ENCODE peak calls at places on chromosome 1, in seven cellular contexts. One of them, this sample, is unnamed.
A peak's percentile ranks its signal among the peaks of the same experiment; 100 is the strongest.

GRCh38 chr1:228275435-228276342 is 67.8 kb downstream of the OBSCN start:
- DNase-seq in sigmoid colon: peak; percentile 96
- DNase-seq in fibroblast of pulmonary artery: peak; percentile 84
- DNase-seq in left ventricle myocardium inferior: peak; percentile 88
- DNase-seq in astrocyte of the cerebellum: peak; percentile 29
- DNase-seq in body of pancreas: peak; percentile 85
- DNase-seq in A549: no peak
- DNase-seq in this sample: peak; percentile 85

GRCh38 chr1:6235302-6235680 is 473 bp downstream of the ICMT start:
- DNase-seq in left ventricle myocardium inferior: no peak
- DNase-seq in A549: no peak
- DNase-seq in fibroblast of pulmonary artery: no peak
- DNase-seq in sigmoid colon: no peak
- DNase-seq in astrocyte of the cerebellum: no peak
- DNase-seq in body of pancreas: peak; percentile 29
- DNase-seq in this sample: no peak

GRCh38 chr1:160046494-160047115 is 14.8 kb upstream of the PIGM start:
- DNase-seq in A549: peak; percentile 26
- DNase-seq in fibroblast of pulmonary artery: peak; percentile 55
- DNase-seq in sigmoid colon: peak; percentile 90
- DNase-seq in left ventricle myocardium inferior: peak; percentile 40
- DNase-seq in body of pancreas: peak; percentile 79
- DNase-seq in astrocyte of the cerebellum: no peak
- DNase-seq in this sample: peak; percentile 47

GRCh38 chr1:32180186-32181060 is 948 bp downstream of the TXLNA start:
- DNase-seq in sigmoid colon: peak; percentile 84
- DNase-seq in A549: peak; percentile 32
- DNase-seq in left ventricle myocardium inferior: peak; percentile 53
- DNase-seq in astrocyte of the cerebellum: no peak
- DNase-seq in body of pancreas: peak; percentile 54
- DNase-seq in fibroblast of pulmonary artery: peak; percentile 60
- DNase-seq in this sample: peak; percentile 46

GRCh38 chr1:27113861-27114260 is 41.1 kb downstream of the SLC9A1 start:
- DNase-seq in left ventricle myocardium inferior: no peak
- DNase-seq in astrocyte of the cerebellum: no peak
- DNase-seq in sigmoid colon: no peak
- DNase-seq in fibroblast of pulmonary artery: no peak
- DNase-seq in A549: no peak
- DNase-seq in body of pancreas: no peak
- DNase-seq in this sample: no peak

GRCh38 chr1:43276673-43277072 is 6.9 kb downstream of the TMEM125 start:
- DNase-seq in fibroblast of pulmonary artery: no peak
- DNase-seq in A549: no peak
- DNase-seq in sigmoid colon: peak; percentile 28
- DNase-seq in body of pancreas: peak; percentile 69
- DNase-seq in left ventricle myocardium inferior: no peak
- DNase-seq in astrocyte of the cerebellum: no peak
- DNase-seq in this sample: no peak

GRCh38 chr1:165381745-165382530 is 25.4 kb upstream of the LMX1A start:
- DNase-seq in sigmoid colon: no peak
- DNase-seq in body of pancreas: no peak
- DNase-seq in left ventricle myocardium inferior: no peak
- DNase-seq in fibroblast of pulmonary artery: no peak
- DNase-seq in A549: no peak
- DNase-seq in astrocyte of the cerebellum: no peak
- DNase-seq in this sample: no peak

GRCh38 chr1:3205815-3206214 is 136.8 kb downstream of the PRDM16 start:
- DNase-seq in A549: no peak
- DNase-seq in left ventricle myocardium inferior: no peak
- DNase-seq in body of pancreas: no peak
- DNase-seq in sigmoid colon: no peak
- DNase-seq in fibroblast of pulmonary artery: no peak
- DNase-seq in astrocyte of the cerebellum: no peak
- DNase-seq in this sample: no peak

GRCh38 chr1:173113015-173113741 is 62.4 kb upstream of the TNFSF18 start:
- DNase-seq in left ventricle myocardium inferior: no peak
- DNase-seq in sigmoid colon: no peak
- DNase-seq in astrocyte of the cerebellum: no peak
- DNase-seq in fibroblast of pulmonary artery: peak; percentile 40
- DNase-seq in A549: no peak
- DNase-seq in body of pancreas: no peak
- DNase-seq in this sample: peak; percentile 97

GRCh38 chr1:43625063-43625780 is 24.7 kb upstream of the KDM4A start:
- DNase-seq in body of pancreas: no peak
- DNase-seq in sigmoid colon: no peak
- DNase-seq in astrocyte of the cerebellum: no peak
- DNase-seq in fibroblast of pulmonary artery: no peak
- DNase-seq in left ventricle myocardium inferior: no peak
- DNase-seq in A549: no peak
- DNase-seq in this sample: no peak

GRCh38 chr1:40161888-40162397 is 756 bp downstream of the RLF start:
- DNase-seq in fibroblast of pulmonary artery: no peak
- DNase-seq in A549: no peak
- DNase-seq in astrocyte of the cerebellum: no peak
- DNase-seq in left ventricle myocardium inferior: no peak
- DNase-seq in body of pancreas: no peak
- DNase-seq in sigmoid colon: no peak
- DNase-seq in this sample: no peak

GRCh38 chr1:1353389-1354151 is 4.4 kb upstream of the DVL1 start:
- DNase-seq in A549: no peak
- DNase-seq in sigmoid colon: no peak
- DNase-seq in body of pancreas: no peak
- DNase-seq in fibroblast of pulmonary artery: no peak
- DNase-seq in left ventricle myocardium inferior: no peak
- DNase-seq in astrocyte of the cerebellum: no peak
- DNase-seq in this sample: no peak

GRCh38 chr1:98323906-98324358 is 337.6 kb upstream of the SNX7 start:
- DNase-seq in sigmoid colon: no peak
- DNase-seq in astrocyte of the cerebellum: peak; percentile 96
- DNase-seq in A549: peak; percentile 92
- DNase-seq in left ventricle myocardium inferior: no peak
- DNase-seq in fibroblast of pulmonary artery: peak; percentile 98
- DNase-seq in body of pancreas: peak; percentile 19
- DNase-seq in this sample: peak; percentile 91

GRCh38 chr1:24535021-24535424 is 20.9 kb upstream of the NCMAP start:
- DNase-seq in left ventricle myocardium inferior: no peak
- DNase-seq in astrocyte of the cerebellum: no peak
- DNase-seq in fibroblast of pulmonary artery: no peak
- DNase-seq in sigmoid colon: no peak
- DNase-seq in body of pancreas: no peak
- DNase-seq in A549: no peak
- DNase-seq in this sample: no peak

GRCh38 chr1:224721000-224721399 is 104.9 kb downstream of the CNIH3 start:
- DNase-seq in astrocyte of the cerebellum: no peak
- DNase-seq in A549: no peak
- DNase-seq in left ventricle myocardium inferior: no peak
- DNase-seq in sigmoid colon: no peak
- DNase-seq in body of pancreas: no peak
- DNase-seq in fibroblast of pulmonary artery: no peak
- DNase-seq in this sample: no peak

GRCh38 chr1:224726783-224727182 is 110.7 kb downstream of the CNIH3 start:
- DNase-seq in astrocyte of the cerebellum: peak; percentile 91
- DNase-seq in fibroblast of pulmonary artery: peak; percentile 91
- DNase-seq in A549: no peak
- DNase-seq in left ventricle myocardium inferior: no peak
- DNase-seq in body of pancreas: peak; percentile 51
- DNase-seq in sigmoid colon: peak; percentile 71
- DNase-seq in this sample: peak; percentile 86

GRCh38 chr1:224719716-224720115 is 103.6 kb downstream of the CNIH3 start:
- DNase-seq in astrocyte of the cerebellum: no peak
- DNase-seq in left ventricle myocardium inferior: no peak
- DNase-seq in body of pancreas: no peak
- DNase-seq in sigmoid colon: no peak
- DNase-seq in fibroblast of pulmonary artery: no peak
- DNase-seq in A549: no peak
- DNase-seq in this sample: no peak

GRCh38 chr1:224720216-224720615 is 104.1 kb downstream of the CNIH3 start:
- DNase-seq in left ventricle myocardium inferior: no peak
- DNase-seq in fibroblast of pulmonary artery: no peak
- DNase-seq in body of pancreas: no peak
- DNase-seq in sigmoid colon: no peak
- DNase-seq in astrocyte of the cerebellum: no peak
- DNase-seq in A549: no peak
- DNase-seq in this sample: no peak

GRCh38 chr1:224722838-224723237 is 106.7 kb downstream of the CNIH3 start:
- DNase-seq in fibroblast of pulmonary artery: no peak
- DNase-seq in left ventricle myocardium inferior: no peak
- DNase-seq in astrocyte of the cerebellum: no peak
- DNase-seq in A549: no peak
- DNase-seq in body of pancreas: no peak
- DNase-seq in sigmoid colon: no peak
- DNase-seq in this sample: no peak
- TF ChIP-seq CTCF in fibroblast of pulmonary artery: no peak
- TF ChIP-seq CTCF in left ventricle myocardium inferior: no peak
- TF ChIP-seq CTCF in astrocyte of the cerebellum: no peak
- TF ChIP-seq CTCF in A549: no peak
- TF ChIP-seq CTCF in body of pancreas: no peak
- TF ChIP-seq CTCF in sigmoid colon: no peak
- TF ChIP-seq CTCF in this sample: no peak

DNA sequence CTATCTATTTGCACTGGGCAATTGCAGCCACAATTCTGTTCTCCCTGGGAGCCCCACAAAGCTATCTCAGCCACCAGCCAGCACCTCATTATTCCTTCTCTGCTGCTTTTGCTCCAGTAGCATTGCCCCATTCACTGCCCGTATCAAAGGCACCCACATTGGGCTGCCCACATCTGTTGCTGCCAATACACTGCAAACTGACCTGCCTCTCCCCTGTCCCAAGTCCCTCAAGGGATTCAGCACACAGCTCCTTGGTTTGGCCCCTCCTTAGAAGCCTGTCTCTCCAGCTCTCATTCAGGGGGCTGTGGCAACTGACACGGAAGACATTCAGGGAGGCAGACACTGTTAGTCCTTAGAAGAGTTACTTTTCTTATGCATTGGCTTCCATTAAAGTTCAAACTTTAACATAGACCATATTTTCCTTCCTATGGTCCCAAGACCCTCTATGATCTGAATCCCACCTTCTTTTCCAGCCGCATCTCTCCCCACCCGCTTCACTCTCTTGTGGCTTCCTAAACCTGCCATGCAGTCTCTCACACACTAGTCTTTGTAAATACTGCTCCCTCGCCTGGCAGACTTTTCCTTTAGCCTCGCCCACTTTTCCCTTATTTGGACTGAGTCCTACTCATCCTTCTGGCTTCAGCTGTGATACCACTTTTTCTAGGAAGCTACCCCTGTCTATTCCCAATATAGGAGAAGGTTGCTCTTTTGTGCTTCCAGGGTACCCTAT is 19.3 kb upstream of the KLHDC8A start:
- DNase-seq in left ventricle myocardium inferior: no peak
- DNase-seq in sigmoid colon: no peak
- DNase-seq in A549: peak; percentile 54
- DNase-seq in fibroblast of pulmonary artery: peak; percentile 58
- DNase-seq in astrocyte of the cerebellum: no peak
- DNase-seq in body of pancreas: peak; percentile 25
- DNase-seq in this sample: peak; percentile 78
- TF ChIP-seq CTCF in left ventricle myocardium inferior: peak; percentile 8
- TF ChIP-seq CTCF in sigmoid colon: no peak
- TF ChIP-seq CTCF in A549: no peak
- TF ChIP-seq CTCF in fibroblast of pulmonary artery: peak; percentile 20
- TF ChIP-seq CTCF in astrocyte of the cerebellum: no peak
- TF ChIP-seq CTCF in body of pancreas: no peak
- TF ChIP-seq CTCF in this sample: no peak

DNA sequence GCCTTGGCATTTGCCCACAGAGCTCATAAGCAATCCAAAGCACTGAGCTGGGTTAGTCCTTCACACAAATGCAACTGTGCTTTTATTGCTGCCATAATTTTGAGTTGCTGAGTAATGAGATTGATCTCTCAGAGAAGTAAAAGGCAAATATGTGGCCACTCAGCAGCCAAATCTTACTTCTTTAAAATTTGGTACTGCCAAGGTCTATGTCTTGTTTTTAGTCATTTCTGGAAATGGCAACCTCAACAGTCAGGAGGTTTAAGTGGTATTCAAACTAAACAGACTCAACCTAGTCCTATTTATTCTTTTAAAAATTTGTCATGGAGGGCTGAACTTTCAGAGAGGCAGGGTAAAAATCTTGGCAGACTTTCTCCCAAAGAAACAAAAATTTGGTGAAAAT is 216.4 kb upstream of the GJB5 start:
- DNase-seq in fibroblast of pulmonary artery: no peak
- DNase-seq in sigmoid colon: no peak
- DNase-seq in body of pancreas: no peak
- DNase-seq in left ventricle myocardium inferior: no peak
- DNase-seq in astrocyte of the cerebellum: no peak
- DNase-seq in A549: no peak
- DNase-seq in this sample: no peak
- TF ChIP-seq CTCF in fibroblast of pulmonary artery: no peak
- TF ChIP-seq CTCF in sigmoid colon: no peak
- TF ChIP-seq CTCF in body of pancreas: no peak
- TF ChIP-seq CTCF in left ventricle myocardium inferior: no peak
- TF ChIP-seq CTCF in astrocyte of the cerebellum: no peak
- TF ChIP-seq CTCF in A549: no peak
- TF ChIP-seq CTCF in this sample: no peak

DNA sequence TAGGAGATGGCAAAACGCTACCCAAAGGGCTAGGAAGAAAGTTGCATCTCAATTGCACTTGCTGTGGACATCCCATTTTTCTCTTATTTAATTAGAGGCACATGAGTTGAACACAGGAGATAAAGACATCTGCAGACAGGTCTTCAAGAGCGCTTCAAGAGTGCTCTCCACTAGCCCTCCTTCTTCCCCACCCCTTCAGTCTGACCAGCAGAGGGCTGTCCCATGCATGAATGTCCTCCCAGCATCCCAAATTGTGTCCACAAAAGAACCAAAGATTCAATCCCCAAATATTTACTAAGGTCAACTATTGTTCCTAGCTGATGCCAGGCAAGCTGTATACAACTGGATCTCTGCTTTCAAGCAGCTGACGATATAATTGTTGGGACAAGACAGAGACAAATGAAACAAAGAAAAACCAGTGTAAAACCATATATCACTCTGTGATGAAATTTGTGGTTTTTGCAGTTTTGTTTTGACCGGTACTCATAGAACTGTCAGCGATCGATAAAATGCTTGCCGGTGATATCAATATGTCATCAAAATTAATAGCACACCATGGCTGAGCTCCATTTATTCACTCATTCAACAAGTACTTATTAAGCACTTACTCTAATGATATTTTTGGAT is 174.2 kb downstream of the TNR start:
- DNase-seq in astrocyte of the cerebellum: no peak
- DNase-seq in A549: no peak
- DNase-seq in fibroblast of pulmonary artery: no peak
- DNase-seq in left ventricle myocardium inferior: no peak
- DNase-seq in body of pancreas: no peak
- DNase-seq in sigmoid colon: no peak
- DNase-seq in this sample: no peak
- TF ChIP-seq CTCF in astrocyte of the cerebellum: no peak
- TF ChIP-seq CTCF in A549: no peak
- TF ChIP-seq CTCF in fibroblast of pulmonary artery: no peak
- TF ChIP-seq CTCF in left ventricle myocardium inferior: peak; percentile 9
- TF ChIP-seq CTCF in body of pancreas: no peak
- TF ChIP-seq CTCF in sigmoid colon: no peak
- TF ChIP-seq CTCF in this sample: no peak

DNA sequence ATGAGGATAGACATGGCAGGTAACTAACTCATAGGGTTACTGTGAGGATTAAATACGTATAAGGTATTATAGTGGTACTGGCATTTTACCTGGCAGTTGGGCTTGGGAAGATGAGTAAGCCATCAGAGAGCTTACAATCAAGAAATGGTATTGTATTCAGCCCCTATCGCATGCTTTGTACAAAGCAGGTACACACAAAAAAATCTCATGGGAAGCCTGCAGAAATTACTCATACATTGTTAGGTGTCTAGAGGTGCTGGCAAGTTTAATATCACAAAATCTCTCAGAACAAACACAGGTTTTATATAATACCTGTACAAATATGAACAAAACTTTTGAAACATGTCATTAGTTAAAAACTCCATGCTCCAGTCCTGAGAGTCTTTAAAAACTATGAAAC is 71.8 kb upstream of the CNN3 start:
- DNase-seq in left ventricle myocardium inferior: no peak
- DNase-seq in sigmoid colon: no peak
- DNase-seq in A549: no peak
- DNase-seq in body of pancreas: no peak
- DNase-seq in astrocyte of the cerebellum: no peak
- DNase-seq in fibroblast of pulmonary artery: no peak
- DNase-seq in this sample: no peak
- TF ChIP-seq CTCF in left ventricle myocardium inferior: no peak
- TF ChIP-seq CTCF in sigmoid colon: no peak
- TF ChIP-seq CTCF in A549: no peak
- TF ChIP-seq CTCF in body of pancreas: no peak
- TF ChIP-seq CTCF in astrocyte of the cerebellum: no peak
- TF ChIP-seq CTCF in fibroblast of pulmonary artery: no peak
- TF ChIP-seq CTCF in this sample: no peak